ENCODE peak calls at places on chromosomes 16 and 17, in eight cellular contexts. L, A, Q, D, B, T, M and X are unnamed samples.

GRCh38 chr17:82490512-82491195 is 28.9 kb upstream of the FOXK2 start:
- DNase-seq in L (no peak), T (no peak), D (no peak), M (no peak), A (no peak), Q (no peak), B (peak), X (no peak)

GRCh38 chr17:1232786-1233185 is 37.5 kb upstream of the BHLHA9 start:
- DNase-seq in L (no peak), A (peak), D (no peak), Q (no peak), B (no peak), T (peak), M (no peak), X (no peak)

GRCh38 chr16:22933173-22933572 is 119.2 kb downstream of the HS3ST2 start:
- DNase-seq in L (no peak), Q (no peak), M (no peak), A (no peak), T (no peak), D (no peak), B (no peak), X (no peak)

GRCh38 chr17:81528384-81528650 is 140 bp downstream of the FSCN2 start:
- DNase-seq in M (no peak), L (no peak), D (no peak), T (no peak), Q (no peak), A (no peak), B (no peak), X (no peak)

GRCh38 chr17:81254955-81255717 is 16.0 kb downstream of the NDUFAF8 start:
- DNase-seq in T (peak), B (peak), Q (peak), M (peak), L (peak), A (peak), D (peak), X (no peak)

GRCh38 chr16:16095646-16096045 is 127.6 kb downstream of the ABCC6 start:
- DNase-seq in T (peak), Q (no peak), B (no peak), M (no peak), L (no peak), D (no peak), A (no peak), X (no peak)

GRCh38 chr16:87535457-87535854 is 42.6 kb upstream of the ZCCHC14 start:
- DNase-seq in B (no peak), M (no peak), T (no peak), Q (no peak), L (no peak), D (no peak), A (no peak), X (no peak)

GRCh38 chr17:39668141-39668924 is at the start of gene PNMT:
- DNase-seq in T (peak), D (peak), Q (no peak), A (peak), M (peak), L (peak), B (no peak), X (peak)

GRCh38 chr16:12178251-12178990 is 201.9 kb downstream of the SNX29 start:
- DNase-seq in T (peak), L (no peak), M (no peak), D (no peak), Q (no peak), B (no peak), A (peak), X (no peak)

GRCh38 chr17:33686171-33686570 is 393.1 kb upstream of the ASIC2 start:
- DNase-seq in B (peak), T (no peak), D (peak), L (peak), M (peak), A (no peak), Q (no peak), X (peak)

GRCh38 chr16:4891886-4892216 is 44.6 kb downstream of the UBN1 start:
- DNase-seq in Q (no peak), B (no peak), D (no peak), T (no peak), M (no peak), L (no peak), A (no peak), X (no peak)

GRCh38 chr16:16052916-16053315 is 103.5 kb downstream of the ABCC1 start:
- DNase-seq in M (no peak), L (no peak), Q (no peak), D (no peak), T (no peak), A (peak), B (no peak), X (no peak)

GRCh38 chr16:75789237-75789636 is 62.9 kb upstream of the CPHXL start:
- DNase-seq in Q (no peak), A (peak), B (no peak), M (peak), T (peak), D (no peak), L (peak), X (peak)

GRCh38 chr17:34639706-34640425 is 60.5 kb downstream of the TMEM132E start:
- DNase-seq in L (no peak), Q (no peak), M (no peak), T (no peak), A (no peak), B (peak), D (no peak), X (no peak)

GRCh38 chr16:85682516-85682915 is 6.2 kb downstream of the GINS2 start:
- DNase-seq in B (no peak), A (no peak), D (no peak), L (no peak), T (no peak), Q (no peak), M (no peak), X (no peak)

GRCh38 chr17:57211543-57211942 is 44.8 kb upstream of the MSI2 start:
- DNase-seq in D (no peak), B (no peak), Q (no peak), L (no peak), M (no peak), A (peak), T (peak), X (no peak)

GRCh38 chr16:65249768-65250167 is 127.9 kb upstream of the CDH11 start:
- DNase-seq in T (peak), Q (no peak), M (peak), B (no peak), L (no peak), A (no peak), D (peak), X (no peak)

GRCh38 chr17:64039106-64039400 is 18.6 kb upstream of the ICAM2 start:
- DNase-seq in Q (no peak), A (no peak), D (no peak), B (no peak), T (no peak), L (no peak), M (no peak), X (no peak)

GRCh38 chr17:64037802-64038201 is 17.4 kb upstream of the ICAM2 start:
- DNase-seq in A (no peak), D (no peak), M (no peak), T (no peak), Q (no peak), L (no peak), B (no peak), X (no peak)

GRCh38 chr17:64038331-64039105 is 18.1 kb upstream of the ICAM2 start:
- DNase-seq in Q (no peak), D (no peak), B (peak), A (no peak), L (no peak), T (no peak), M (no peak), X (no peak)

GRCh38 chr17:64037180-64037579 is 16.7 kb upstream of the ICAM2 start:
- DNase-seq in B (no peak), L (no peak), M (no peak), A (no peak), T (no peak), Q (no peak), D (no peak), X (no peak)

DNA sequence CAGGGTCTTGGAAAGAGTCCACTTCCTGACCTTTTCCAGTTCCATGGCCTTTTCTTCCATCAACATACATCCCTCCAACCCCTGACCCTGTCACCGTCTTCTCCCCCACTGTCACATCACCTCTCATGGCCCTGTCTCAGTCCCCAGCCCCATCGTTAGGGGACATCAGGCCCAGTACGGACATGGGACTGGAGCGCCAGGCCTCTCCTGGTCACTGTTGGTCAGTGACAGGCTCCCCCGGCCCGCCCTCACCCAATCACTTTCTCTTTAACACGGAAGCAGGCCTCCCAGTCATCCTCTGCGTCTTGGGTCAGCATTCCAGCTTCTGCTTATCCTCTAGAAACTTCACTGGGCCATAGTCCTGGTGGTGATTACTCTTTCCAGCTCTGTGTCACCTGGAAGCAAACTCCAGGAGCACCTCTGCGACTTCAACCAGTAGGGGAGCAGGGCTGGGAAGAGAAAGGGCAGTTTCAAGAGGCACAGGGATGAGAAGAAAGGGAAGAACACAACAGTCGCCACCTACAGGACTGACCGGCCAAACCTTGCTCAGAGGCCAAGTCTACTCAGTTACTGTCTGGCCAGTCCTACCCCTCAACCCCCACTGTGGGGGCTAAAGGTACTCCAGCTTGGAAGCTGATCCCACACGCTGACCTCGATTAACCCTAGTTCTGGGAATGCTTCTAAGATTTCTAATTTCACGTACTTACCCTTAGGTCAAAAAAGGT is 15.9 kb upstream of the ICAM2 start:
- DNase-seq in D (peak), Q (no peak), M (no peak), A (no peak), B (peak), L (no peak), T (no peak), X (no peak)
- TF ChIP-seq CTCF in D (no peak), Q (no peak), M (peak), A (peak), B (peak), L (no peak), T (no peak), X (peak)

GRCh38 chr17:47898246-47898645 is 2.2 kb downstream of the SP2 start:
- DNase-seq in D (no peak), Q (no peak), M (no peak), B (no peak), A (no peak), L (no peak), T (no peak), X (no peak)

GRCh38 chr17:47905221-47905733 is 9.2 kb downstream of the SP2 start:
- DNase-seq in M (no peak), A (peak), L (no peak), T (peak), B (no peak), D (no peak), Q (peak), X (no peak)

GRCh38 chr17:47899643-47900042 is 3.6 kb downstream of the SP2 start:
- DNase-seq in M (no peak), T (no peak), L (no peak), B (no peak), A (no peak), Q (no peak), D (no peak), X (no peak)

GRCh38 chr17:47902039-47902744 is 6.2 kb downstream of the SP2 start:
- DNase-seq in D (peak), M (no peak), L (no peak), B (no peak), T (no peak), A (no peak), Q (peak), X (no peak)

DNA sequence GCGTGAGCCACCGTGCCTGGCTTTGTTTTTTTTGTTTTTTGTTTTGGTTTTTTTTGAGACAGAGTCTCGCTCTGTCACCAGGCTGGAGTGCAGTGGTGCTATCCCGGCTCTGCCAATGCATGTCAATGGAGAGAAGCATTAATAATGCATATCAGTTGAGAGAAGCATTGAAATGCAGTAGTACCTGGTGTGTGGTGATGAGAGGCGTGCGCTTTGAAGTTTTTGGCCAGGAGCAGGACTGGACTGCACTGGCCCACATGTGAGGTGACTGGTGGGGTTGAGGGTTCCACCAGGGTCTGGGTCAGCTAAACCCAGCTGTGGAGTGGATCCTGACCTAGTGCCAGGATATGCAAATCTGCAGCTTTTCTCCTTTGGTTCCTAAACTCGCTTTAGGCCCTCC is 5.4 kb downstream of the SP2 start:
- DNase-seq in T (no peak), M (no peak), L (no peak), A (no peak), B (no peak), D (no peak), Q (no peak), X (no peak)
- TF ChIP-seq CTCF in T (no peak), M (no peak), L (no peak), A (no peak), B (no peak), D (no peak), Q (no peak), X (no peak)

DNA sequence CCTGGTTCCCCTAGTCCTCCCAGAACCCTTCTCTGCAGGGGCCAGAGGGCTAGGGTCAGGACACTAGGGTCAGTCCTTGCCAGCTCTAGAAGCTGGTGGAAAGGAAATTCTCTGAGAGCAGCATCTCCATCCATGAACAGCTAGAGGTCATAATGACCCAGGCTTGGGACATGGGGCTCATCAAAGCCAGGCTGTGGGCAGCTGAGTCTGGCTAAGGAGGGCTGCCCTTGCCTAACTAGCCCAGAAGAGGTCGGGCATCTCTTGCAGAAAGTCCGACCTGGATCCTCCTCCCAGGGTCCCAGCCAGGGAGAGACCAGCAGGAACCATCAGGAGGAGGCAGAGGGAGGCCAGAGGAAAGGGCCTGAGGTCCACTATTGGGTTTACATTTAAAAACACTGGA is 4.3 kb downstream of the MPO start:
- DNase-seq in D (no peak), B (no peak), L (no peak), Q (no peak), A (no peak), T (no peak), M (no peak), X (peak)
- TF ChIP-seq CTCF in D (no peak), B (peak), L (no peak), Q (no peak), A (no peak), T (no peak), M (no peak), X (no peak)

GRCh38 chr17:32006957-32007462 is at the start of gene LRRC37B:
- DNase-seq in M (peak), A (peak), B (peak), T (peak), D (peak), L (peak), Q (peak), X (peak)

GRCh38 chr17:32009262-32009542 is 2.0 kb downstream of the LRRC37B start:
- DNase-seq in Q (no peak), D (no peak), M (no peak), T (no peak), B (no peak), A (no peak), L (no peak), X (no peak)

GRCh38 chr17:32010114-32010513 is 2.9 kb downstream of the LRRC37B start:
- DNase-seq in L (no peak), D (no peak), T (no peak), A (no peak), M (no peak), B (no peak), Q (no peak), X (no peak)

DNA sequence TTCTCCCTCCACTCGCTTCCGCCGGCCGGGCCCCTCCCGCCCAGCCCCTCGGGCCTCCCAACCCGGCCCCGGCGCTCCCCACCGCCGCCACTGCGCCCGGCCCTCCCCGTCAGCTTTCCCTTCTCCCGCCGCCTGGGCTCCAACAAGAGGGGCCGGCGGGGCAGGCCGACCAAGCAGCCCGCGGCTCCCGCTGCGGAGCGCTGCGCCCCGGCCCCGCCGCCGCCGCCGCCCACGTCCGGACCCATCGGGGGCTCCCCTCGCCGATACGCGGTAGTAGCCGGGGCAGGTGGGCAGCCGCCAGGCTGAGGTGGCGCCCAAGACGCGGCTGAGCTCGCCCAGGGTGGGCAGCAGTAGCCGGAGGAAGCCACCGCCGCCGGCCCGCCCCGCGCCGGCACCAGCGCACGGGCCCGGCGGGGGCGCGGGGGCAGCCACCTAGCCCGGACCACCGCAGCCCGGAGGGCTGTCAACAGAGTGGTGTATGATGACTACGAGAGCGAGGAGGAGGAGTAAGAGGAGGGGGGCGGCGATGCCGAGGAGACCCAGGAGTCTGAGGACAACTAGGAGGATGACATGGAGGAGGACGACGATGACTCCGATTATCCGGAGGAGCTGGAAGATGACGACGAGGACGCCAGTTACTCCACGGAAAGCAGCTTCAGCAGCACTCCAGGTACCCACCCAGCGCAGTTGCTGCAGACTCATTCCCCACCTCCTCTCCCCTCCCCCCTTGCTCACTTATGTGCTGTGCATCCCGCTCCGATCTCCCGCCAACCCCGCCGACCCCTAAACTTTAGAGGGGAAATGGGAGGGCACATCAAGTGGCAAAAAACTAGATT is 498 bp downstream of the LRRC37B start:
- DNase-seq in M (peak), B (peak), A (peak), D (peak), L (peak), Q (no peak), T (peak), X (peak)
- TF ChIP-seq CTCF in M (no peak), B (no peak), A (no peak), D (no peak), L (no peak), Q (no peak), T (no peak), X (no peak)

GRCh38 chr16:13376174-13376573 is 474.8 kb downstream of the SHISA9 start:
- DNase-seq in Q (no peak), B (no peak), A (no peak), L (no peak), T (no peak), M (no peak), D (no peak), X (peak)
- TF ChIP-seq CTCF in Q (no peak), B (no peak), A (no peak), L (no peak), T (no peak), M (no peak), D (no peak), X (no peak)

GRCh38 chr16:56329887-56330286 is 95.5 kb downstream of the AMFR start:
- DNase-seq in L (no peak), B (no peak), M (no peak), D (no peak), T (no peak), Q (no peak), A (no peak), X (no peak)

GRCh38 chr16:56330476-56330875 is 94.9 kb downstream of the AMFR start:
- DNase-seq in A (no peak), Q (no peak), M (no peak), L (no peak), T (no peak), D (no peak), B (no peak), X (no peak)

GRCh38 chr16:56332464-56333079 is 92.8 kb downstream of the AMFR start:
- DNase-seq in T (peak), D (peak), Q (peak), A (peak), M (no peak), B (peak), L (peak), X (peak)

GRCh38 chr16:56331915-56332314 is 93.4 kb downstream of the AMFR start:
- DNase-seq in T (no peak), Q (no peak), M (no peak), L (no peak), A (no peak), B (no peak), D (no peak), X (no peak)

GRCh38 chr16:56331399-56331798 is 93.9 kb downstream of the AMFR start:
- DNase-seq in L (no peak), M (no peak), A (no peak), B (no peak), T (no peak), D (no peak), Q (no peak), X (no peak)
- TF ChIP-seq CTCF in L (no peak), M (no peak), A (no peak), B (no peak), T (no peak), D (no peak), Q (no peak), X (no peak)

GRCh38 chr16:14668556-14669223 is 25.4 kb downstream of the PLA2G10 start:
- DNase-seq in Q (no peak), M (no peak), T (no peak), L (no peak), A (peak), D (no peak), B (no peak), X (no peak)

GRCh38 chr16:14672403-14672971 is 21.6 kb downstream of the PLA2G10 start:
- DNase-seq in A (no peak), M (no peak), Q (no peak), B (no peak), L (peak), D (no peak), T (no peak), X (peak)

GRCh38 chr16:14667347-14668266 is 26.5 kb downstream of the PLA2G10 start:
- DNase-seq in M (no peak), A (no peak), L (no peak), T (no peak), D (no peak), Q (no peak), B (no peak), X (no peak)

GRCh38 chr16:14669776-14670175 is 24.3 kb downstream of the PLA2G10 start:
- DNase-seq in D (no peak), B (no peak), L (peak), T (no peak), M (no peak), A (no peak), Q (no peak), X (no peak)
- TF ChIP-seq CTCF in D (no peak), B (no peak), L (peak), T (no peak), M (no peak), A (no peak), Q (no peak), X (no peak)